ENCODE peak calls at places on chromosomes 1 and 21, in six cellular contexts. J is H9, A is endothelial cell of umbilical vein, Y is fibroblast of lung, Q is AG04450, R is adrenal gland. M is an unnamed sample.

GRCh38 chr21:39094847-39095525 is 88.3 kb downstream of the PSMG1 start:
- DNase-seq in J (no peak), A (peak; percentile 12), Y (peak; percentile 95), Q (peak; percentile 60), R (no peak), M (no peak)

GRCh38 chr1:200491097-200491496 is 81.3 kb upstream of the ZNF281 start:
- DNase-seq in J (no peak), A (no peak), Y (no peak), Q (no peak), R (no peak), M (no peak)

GRCh38 chr1:211088156-211088555 is 45.8 kb downstream of the KCNH1 start:
- DNase-seq in J (no peak), A (no peak), Y (no peak), Q (no peak), R (no peak), M (no peak)

GRCh38 chr1:37189111-37189510 is 154.8 kb upstream of the GRIK3 start:
- DNase-seq in J (no peak), A (no peak), Y (no peak), Q (no peak), R (no peak), M (no peak)

GRCh38 chr1:33410091-33410701 is 20.7 kb downstream of the PHC2 start:
- DNase-seq in J (no peak), A (no peak), Y (peak; percentile 82), Q (no peak), R (no peak), M (peak; percentile 43)

GRCh38 chr1:161159087-161159914 is at the start of gene USP21:
- DNase-seq in J (peak; percentile 94), A (peak; percentile 91), Y (peak; percentile 80), Q (peak; percentile 51), R (peak; percentile 92), M (peak; percentile 98)

GRCh38 chr1:154237435-154237834 is 16.7 kb downstream of the UBAP2L start:
- DNase-seq in J (no peak), A (no peak), Y (no peak), Q (no peak), R (no peak), M (no peak)

GRCh38 chr21:31471865-31472264 is 127.8 kb upstream of the TIAM1 start:
- DNase-seq in J (no peak), A (no peak), Y (no peak), Q (no peak), R (no peak), M (no peak)

GRCh38 chr1:168179411-168180147 is 817 bp downstream of the TIPRL start:
- DNase-seq in J (no peak), A (no peak), Y (peak; percentile 15), Q (no peak), R (no peak), M (no peak)

GRCh38 chr1:44405804-44406743 is 1.0 kb downstream of the RNF220 start:
- DNase-seq in J (peak; percentile 54), A (peak; percentile 31), Y (no peak), Q (no peak), R (no peak), M (no peak)

GRCh38 chr1:83520797-83521196 is 478.1 kb downstream of the TTLL7 start:
- DNase-seq in J (no peak), A (no peak), Y (no peak), Q (no peak), R (no peak), M (no peak)
- H3K9me3 ChIP-seq in J (no peaks in the 10 kb centered on the region), A (no peaks in the 10 kb centered on the region), Y (no peaks in the 10 kb centered on the region), Q (no peaks in the 10 kb centered on the region), R (no peaks in the 10 kb centered on the region), M (no peaks in the 10 kb centered on the region)

GRCh38 chr1:1895050-1895398 is 4.1 kb upstream of the GNB1 start:
- DNase-seq in J (no peak), A (no peak), Y (no peak), Q (no peak), R (no peak), M (no peak)
- H3K27ac ChIP-seq in J (no peak overlapping the region), A (no peak overlapping the region), Y (no peak overlapping the region), Q (no peak overlapping the region), R (peak overlapping the region; percentile 77), M (no peak overlapping the region)

GRCh38 chr1:13432251-13432650 is 22.0 kb downstream of the PRAMEF20 start:
- DNase-seq in J (no peak), A (no peak), Y (no peak), Q (no peak), R (no peak), M (no peak)

GRCh38 chr1:13435456-13435855 is 25.2 kb downstream of the PRAMEF20 start:
- DNase-seq in J (no peak), A (no peak), Y (no peak), Q (no peak), R (no peak), M (peak; percentile 60)

GRCh38 chr1:13430495-13430894 is 20.2 kb downstream of the PRAMEF20 start:
- DNase-seq in J (no peak), A (no peak), Y (no peak), Q (no peak), R (no peak), M (no peak)
- H3K9me3 ChIP-seq in J (peaks cover 52% of the 10 kb centered on the region), A (peaks cover 4% of the 10 kb centered on the region), Y (no peaks in the 10 kb centered on the region), Q (peaks cover 36% of the 10 kb centered on the region), R (no peaks in the 10 kb centered on the region), M (peaks cover 9% of the 10 kb centered on the region)

GRCh38 chr1:66342707-66343106 is 191.2 kb upstream of the SGIP1 start:
- DNase-seq in J (no peak), A (no peak), Y (no peak), Q (no peak), R (no peak), M (no peak)

GRCh38 chr1:66343569-66344325 is 190.2 kb upstream of the SGIP1 start:
- DNase-seq in J (no peak), A (peak; percentile 79), Y (no peak), Q (no peak), R (no peak), M (peak; percentile 77)

GRCh38 chr1:66346873-66347272 is 187.1 kb upstream of the SGIP1 start:
- DNase-seq in J (no peak), A (no peak), Y (no peak), Q (no peak), R (no peak), M (no peak)

GRCh38 chr1:66349277-66349676 is 184.7 kb upstream of the SGIP1 start:
- DNase-seq in J (no peak), A (peak; percentile 80), Y (no peak), Q (no peak), R (no peak), M (no peak)

GRCh38 chr1:66346057-66346795 is 187.7 kb upstream of the SGIP1 start:
- DNase-seq in J (no peak), A (no peak), Y (no peak), Q (no peak), R (no peak), M (no peak)
- H3K27ac ChIP-seq in J (no peak overlapping the region), A (peak overlapping the region; percentile 36), Y (no peak overlapping the region), Q (no peak overlapping the region), R (no peak overlapping the region), M (no peak overlapping the region)

GRCh38 chr1:247189981-247190798 is 18.4 kb upstream of the ZNF124 start:
- DNase-seq in J (no peak), A (no peak), Y (no peak), Q (no peak), R (no peak), M (no peak)
- H3K9me3 ChIP-seq in J (peaks cover 21% of the 10 kb centered on the region), A (peaks cover 7% of the 10 kb centered on the region), Y (no peaks in the 10 kb centered on the region), Q (peaks cover 16% of the 10 kb centered on the region), R (peaks cover 24% of the 10 kb centered on the region), M (peaks cover 14% of the 10 kb centered on the region)

GRCh38 chr21:45329261-45330074 is 41.8 kb upstream of the POFUT2 start:
- DNase-seq in J (no peak), A (no peak), Y (no peak), Q (no peak), R (peak; percentile 7), M (no peak)
- H3K27ac ChIP-seq in J (no peak overlapping the region), A (no peak overlapping the region), Y (peak overlapping the region; percentile 66), Q (peak overlapping the region; percentile 93), R (peak overlapping the region; percentile 71), M (no peak overlapping the region)

DNA sequence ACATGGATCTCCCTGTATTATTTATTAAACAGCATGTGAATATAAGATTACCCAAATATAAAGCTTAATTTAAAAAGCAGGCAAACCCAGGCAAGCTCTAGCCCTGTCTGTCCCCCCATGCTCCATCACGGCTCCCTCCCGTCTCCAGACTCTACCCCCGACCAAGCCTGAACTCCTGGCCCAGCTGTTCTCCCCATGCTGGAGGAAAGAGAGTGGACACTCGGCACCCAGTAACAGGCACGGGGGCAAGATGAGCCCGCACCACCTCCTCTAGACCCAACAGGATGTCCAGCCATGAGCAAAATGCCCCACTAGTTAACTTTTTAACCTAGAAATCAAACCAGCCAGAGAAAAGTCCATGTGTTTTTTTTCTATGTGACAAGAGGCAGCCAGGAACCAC is 19.3 kb downstream of the SLC19A1 start:
- DNase-seq in J (no peak), A (no peak), Y (no peak), Q (no peak), R (peak; percentile 1), M (no peak)
- H3K9me3 ChIP-seq in J (peaks cover 3% of the 10 kb centered on the region), A (no peaks in the 10 kb centered on the region), Y (no peaks in the 10 kb centered on the region), Q (peaks cover 10% of the 10 kb centered on the region), R (no peaks in the 10 kb centered on the region), M (peaks cover 20% of the 10 kb centered on the region)

GRCh38 chr1:244840219-244840794 is 4.8 kb downstream of the COX20 start:
- DNase-seq in J (no peak), A (no peak), Y (no peak), Q (no peak), R (no peak), M (no peak)

GRCh38 chr1:244844155-244845121 is 9.0 kb downstream of the COX20 start:
- DNase-seq in J (no peak), A (no peak), Y (no peak), Q (no peak), R (no peak), M (no peak)

GRCh38 chr1:244843148-244843978 is 7.9 kb downstream of the COX20 start:
- DNase-seq in J (no peak), A (no peak), Y (no peak), Q (no peak), R (no peak), M (no peak)

GRCh38 chr1:244839656-244840055 is 4.2 kb downstream of the COX20 start:
- DNase-seq in J (no peak), A (no peak), Y (peak; percentile 74), Q (no peak), R (no peak), M (no peak)

DNA sequence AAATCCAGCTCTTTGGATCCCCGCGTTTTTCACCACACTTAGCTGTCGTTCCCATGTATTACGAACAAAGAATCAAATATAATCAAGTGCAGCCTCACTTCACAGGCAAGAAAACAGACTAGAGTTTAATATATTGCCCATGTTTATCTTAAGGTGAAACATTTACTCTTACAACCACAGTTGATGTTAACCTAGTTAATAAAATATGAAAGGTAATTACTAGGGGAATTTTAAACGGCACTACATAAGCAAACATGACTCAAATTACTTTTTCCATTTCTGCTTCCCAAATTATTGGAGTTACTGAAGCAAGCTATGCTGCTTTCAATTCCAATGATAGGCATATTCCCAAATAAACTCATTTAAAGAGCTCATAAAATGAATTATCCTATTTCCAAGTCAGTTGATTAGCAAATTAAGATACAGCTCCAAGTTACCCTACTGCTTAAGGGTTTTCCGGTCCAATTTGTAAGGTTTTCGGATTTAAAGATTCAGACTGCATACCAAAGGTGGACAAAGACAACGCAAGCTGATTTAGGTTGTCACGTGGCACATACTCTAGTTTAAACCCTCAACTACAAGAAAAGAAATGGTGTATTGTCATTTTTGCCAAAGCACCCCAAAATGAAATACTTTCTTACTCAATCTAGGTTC is 5.9 kb downstream of the COX20 start:
- DNase-seq in J (no peak), A (no peak), Y (no peak), Q (no peak), R (no peak), M (no peak)
- H3K27ac ChIP-seq in J (no peak overlapping the region), A (no peak overlapping the region), Y (no peak overlapping the region), Q (no peak overlapping the region), R (no peak overlapping the region), M (no peak overlapping the region)

M was measured in WERI-Rb-1.